ENCODE peak calls at places on chromosomes 16 and 17, in five cellular contexts. L, H, D, B and N are unnamed samples. For H3K4me1, the result is how much of the 10 kb centered on the place peaks cover.

GRCh38 chr16:55144656-55145055 is 179.3 kb upstream of the IRX6 start:
- DNase-seq in L (no peak), H (no peak), D (no peak), B (no peak), N (no peak)

GRCh38 chr17:40038882-40039513 is 15.2 kb downstream of the MED24 start:
- DNase-seq in L (peak), H (peak), D (peak), B (no peak), N (peak)

GRCh38 chr16:65782537-65783290 is 583.8 kb upstream of the CDH5 start:
- DNase-seq in L (no peak), H (no peak), D (no peak), B (no peak), N (no peak)

GRCh38 chr17:4834621-4835020 is 1.5 kb downstream of the MINK1 start:
- DNase-seq in L (no peak), H (no peak), D (no peak), B (no peak), N (no peak)

GRCh38 chr17:78236362-78237127 is 5.1 kb downstream of the TMEM235 start:
- DNase-seq in L (no peak), H (no peak), D (no peak), B (no peak), N (no peak)

GRCh38 chr17:51046527-51047384 is 73.9 kb downstream of the SPAG9 start:
- DNase-seq in L (peak), H (no peak), D (no peak), B (no peak), N (peak)

GRCh38 chr16:56931253-56931768 is 631 bp upstream of the HERPUD1 start:
- DNase-seq in L (peak), H (no peak), D (no peak), B (peak), N (peak)

GRCh38 chr17:296906-297690 is 55.5 kb downstream of the RPH3AL start:
- DNase-seq in L (no peak), H (no peak), D (no peak), B (no peak), N (no peak)

GRCh38 chr17:21394265-21394664 is 18.1 kb downstream of the KCNJ12 start:
- DNase-seq in L (no peak), H (no peak), D (no peak), B (no peak), N (no peak)

GRCh38 chr16:12470311-12471229 is 333.1 kb downstream of the CPPED1 start:
- DNase-seq in L (no peak), H (no peak), D (no peak), B (no peak), N (no peak)

GRCh38 chr17:14281530-14281929 is 19.4 kb upstream of the HS3ST3B1 start:
- DNase-seq in L (no peak), H (no peak), D (no peak), B (no peak), N (no peak)

GRCh38 chr17:18362509-18363020 is 785 bp downstream of the SHMT1 start:
- DNase-seq in L (peak), H (peak), D (no peak), B (peak), N (peak)

GRCh38 chr16:78163772-78164391 is 64.4 kb downstream of the WWOX start:
- DNase-seq in L (no peak), H (no peak), D (no peak), B (no peak), N (no peak)

GRCh38 chr16:23608194-23608593 is 12.1 kb upstream of the NDUFAB1 start:
- DNase-seq in L (no peak), H (no peak), D (no peak), B (no peak), N (no peak)

GRCh38 chr17:81737947-81738800 is 26.1 kb downstream of the SLC25A10 start:
- DNase-seq in L (no peak), H (no peak), D (no peak), B (no peak), N (no peak)

GRCh38 chr17:74089869-74090464 is 113.5 kb upstream of the RPL38 start:
- DNase-seq in L (peak), H (peak), D (peak), B (peak), N (peak)

GRCh38 chr16:66551788-66552287 is 538 bp upstream of the CKLF start:
- DNase-seq in L (no peak), H (no peak), D (no peak), B (peak), N (no peak)

GRCh38 chr17:83124871-83125514 is 45.6 kb downstream of the METRNL start:
- DNase-seq in L (no peak), H (no peak), D (no peak), B (no peak), N (no peak)

DNA sequence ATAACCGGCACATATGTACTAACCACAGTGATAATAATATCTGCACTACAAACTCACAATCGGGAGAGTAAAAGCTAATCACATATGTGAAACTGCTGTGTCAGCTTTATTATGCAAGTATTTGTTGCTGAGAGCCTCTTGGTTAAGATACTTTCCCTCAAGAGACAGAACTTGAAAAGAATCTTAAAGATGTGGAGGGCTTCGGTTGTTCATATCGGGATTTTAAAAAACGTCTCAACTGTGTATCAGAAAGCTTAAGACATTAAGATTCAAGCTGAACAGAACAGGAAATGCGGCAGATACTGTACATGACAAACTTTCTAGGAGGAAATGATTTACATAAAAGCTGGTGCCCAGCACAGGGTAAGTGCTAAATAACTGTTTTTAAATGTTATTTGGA is 27.5 kb upstream of the HLF start:
- DNase-seq in L (no peak), H (no peak), D (no peak), B (peak), N (no peak)
- H3K4me1 ChIP-seq in L (under half), H (under half), D (under half), B (under half), N (under half)

GRCh38 chr16:10835281-10835931 is 16.8 kb upstream of the TVP23A start:
- DNase-seq in L (no peak), H (no peak), D (no peak), B (no peak), N (no peak)
- H2AFZ ChIP-seq in L (no peak), H (no peak), D (no peak), B (no peak), N (no peak)

GRCh38 chr16:89670496-89671431 is 13.1 kb downstream of the SPATA33 start:
- DNase-seq in L (no peak), H (no peak), D (no peak), B (no peak), N (no peak)

GRCh38 chr16:89667633-89668032 is 10.0 kb downstream of the SPATA33 start:
- DNase-seq in L (no peak), H (no peak), D (no peak), B (no peak), N (no peak)

GRCh38 chr16:89669755-89670154 is 12.1 kb downstream of the SPATA33 start:
- DNase-seq in L (no peak), H (no peak), D (no peak), B (no peak), N (no peak)

GRCh38 chr16:89668790-89669158 is 11.1 kb downstream of the SPATA33 start:
- DNase-seq in L (no peak), H (no peak), D (no peak), B (no peak), N (no peak)

GRCh38 chr16:89672177-89672941 is 14.1 kb upstream of the CDK10 start:
- DNase-seq in L (no peak), H (no peak), D (no peak), B (no peak), N (no peak)
- H3K4me1 ChIP-seq in L (under half), H (under half), D (under half), B (under half), N (under half)

DNA sequence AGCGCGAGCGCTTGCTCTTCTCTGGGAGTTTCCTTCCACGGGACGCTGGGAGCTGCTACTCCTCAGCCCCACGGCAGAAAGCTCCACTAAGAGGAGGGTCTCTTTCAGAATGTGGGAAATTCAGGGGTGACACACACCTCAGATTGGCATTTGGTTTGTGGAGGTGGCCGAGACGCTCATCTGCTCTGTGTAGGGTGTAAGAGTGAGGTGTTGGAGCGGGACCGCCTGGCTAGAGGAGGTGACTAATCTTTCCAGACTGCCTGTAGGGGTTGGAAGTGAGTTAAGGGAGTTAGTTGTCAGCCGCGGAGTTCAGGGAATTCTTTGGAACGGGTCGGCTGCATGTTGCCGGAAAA is 741 bp downstream of the PSMD11 start:
- DNase-seq in L (peak), H (peak), D (no peak), B (no peak), N (peak)
- H2AFZ ChIP-seq in L (peak), H (peak), D (no peak), B (peak), N (peak)